ENCODE peak calls at places on chromosome 1, in nine cellular contexts. O is astrocyte of the spinal cord; D is activated effector memory CD4-positive, alpha-beta T cell treated with anti-CD3 and anti-CD28 coated beads, Interleukin-2, amount 50 U/mL, for 16 hours; L is stimulated activated CD8-positive, alpha-beta memory T cell treated with anti-CD3 and anti-CD28 coated beads, Interleukin-15, amount 100 ng/mL, for 4 hours; E is cardiac fibroblast; U is NCI-H2171; H is body of pancreas; G is Caki2; B is neural crest cell. J is an unnamed sample.

GRCh38 chr1:7262611-7263010 is 477.4 kb downstream of the CAMTA1 start:
- DNase-seq in O (no peak), D (no peak), L (no peak), E (no peak), U (peak; percentile 88), H (peak; percentile 60), G (peak; percentile 47), B (no peak), J (no peak)

GRCh38 chr1:84736445-84736844 is 46.2 kb upstream of the SSX2IP start:
- DNase-seq in O (no peak), D (no peak), L (no peak), E (no peak), U (no peak), H (no peak), G (no peak), B (no peak), J (no peak)

GRCh38 chr1:177615251-177615650 is 354.6 kb downstream of the SEC16B start:
- DNase-seq in O (no peak), D (no peak), L (no peak), E (no peak), U (no peak), H (no peak), G (no peak), B (no peak), J (no peak)

GRCh38 chr1:232868793-232869491 is 63.7 kb downstream of the MAP10 start:
- DNase-seq in O (peak; percentile 95), D (no peak), L (no peak), E (peak; percentile 86), U (no peak), H (peak; percentile 17), G (peak; percentile 77), B (no peak), J (no peak)

GRCh38 chr1:85372683-85373446 is 92.1 kb downstream of the DDAH1 start:
- DNase-seq in O (peak; percentile 42), D (no peak), L (no peak), E (peak; percentile 54), U (no peak), H (no peak), G (no peak), B (no peak), J (no peak)

GRCh38 chr1:92084651-92085050 is 4.5 kb downstream of the BTBD8 start:
- DNase-seq in O (no peak), D (no peak), L (no peak), E (no peak), U (no peak), H (no peak), G (no peak), B (no peak), J (no peak)

GRCh38 chr1:115317101-115318012 is 20.7 kb downstream of the NGF start:
- DNase-seq in O (no peak), D (no peak), L (no peak), E (no peak), U (peak; percentile 82), H (peak; percentile 21), G (no peak), B (no peak), J (no peak)

GRCh38 chr1:41639332-41639936 is 155.0 kb upstream of the EDN2 start:
- DNase-seq in O (peak; percentile 75), D (peak; percentile 78), L (no peak), E (peak; percentile 50), U (no peak), H (no peak), G (no peak), B (no peak), J (no peak)

GRCh38 chr1:108815566-108815965 is 41.3 kb downstream of the AKNAD1 start:
- DNase-seq in O (peak; percentile 27), D (no peak), L (no peak), E (peak; percentile 20), U (no peak), H (no peak), G (no peak), B (no peak), J (no peak)

GRCh38 chr1:214417545-214418210 is 133.7 kb downstream of the PTPN14 start:
- DNase-seq in O (no peak), D (no peak), L (no peak), E (no peak), U (no peak), H (no peak), G (no peak), B (no peak), J (no peak)

GRCh38 chr1:197519741-197520334 is 251.8 kb downstream of the CRB1 start:
- DNase-seq in O (peak; percentile 29), D (no peak), L (no peak), E (peak; percentile 42), U (no peak), H (no peak), G (peak; percentile 14), B (no peak), J (no peak)

GRCh38 chr1:170145691-170146676 is at the start of gene NTMT2:
- DNase-seq in O (no peak), D (no peak), L (no peak), E (no peak), U (no peak), H (peak; percentile 5), G (no peak), B (peak; percentile 4), J (no peak)

GRCh38 chr1:65658122-65658521 is 134.6 kb upstream of the PDE4B start:
- DNase-seq in O (peak; percentile 15), D (no peak), L (no peak), E (no peak), U (no peak), H (no peak), G (no peak), B (no peak), J (no peak)

GRCh38 chr1:217106231-217106630 is 383.0 kb upstream of the ESRRG start:
- DNase-seq in O (peak; percentile 22), D (no peak), L (no peak), E (no peak), U (no peak), H (no peak), G (peak; percentile 64), B (no peak), J (no peak)

GRCh38 chr1:160711528-160712311 is at the start of gene CD48:
- DNase-seq in O (no peak), D (peak; percentile 79), L (no peak), E (no peak), U (no peak), H (no peak), G (no peak), B (no peak), J (no peak)

GRCh38 chr1:8348777-8349472 is 31.0 kb downstream of the SLC45A1 start:
- DNase-seq in O (peak; percentile 58), D (peak; percentile 90), L (peak; percentile 18), E (peak; percentile 77), U (peak; percentile 25), H (peak; percentile 75), G (peak; percentile 43), B (peak; percentile 64), J (no peak)

GRCh38 chr1:178645826-178646200 is 79.2 kb upstream of the RALGPS2 start:
- DNase-seq in O (peak; percentile 76), D (no peak), L (no peak), E (no peak), U (no peak), H (no peak), G (no peak), B (no peak), J (no peak)

GRCh38 chr1:18045206-18045605 is 62.4 kb upstream of the IGSF21 start:
- DNase-seq in O (no peak), D (no peak), L (no peak), E (no peak), U (no peak), H (no peak), G (no peak), B (no peak), J (no peak)

GRCh38 chr1:47701741-47702515 is 264.1 kb downstream of the FOXD2 start:
- DNase-seq in O (no peak), D (no peak), L (no peak), E (no peak), U (no peak), H (no peak), G (no peak), B (no peak), J (no peak)

GRCh38 chr1:233389169-233389568 is 61.6 kb downstream of the MAP3K21 start:
- DNase-seq in O (no peak), D (no peak), L (no peak), E (no peak), U (no peak), H (no peak), G (no peak), B (no peak), J (no peak)

GRCh38 chr1:107979088-107979487 is 14.1 kb upstream of the VAV3 start:
- DNase-seq in O (no peak), D (no peak), L (no peak), E (no peak), U (no peak), H (no peak), G (no peak), B (no peak), J (no peak)

GRCh38 chr1:143553627-143554026 is 418.2 kb downstream of the FAM72C start:
- DNase-seq in O (no peak), D (no peak), L (no peak), E (no peak), U (no peak), H (no peak), G (no peak), B (no peak), J (no peak)

GRCh38 chr1:47621977-47622376 is 184.1 kb downstream of the FOXD2 start:
- DNase-seq in O (no peak), D (no peak), L (no peak), E (no peak), U (no peak), H (no peak), G (no peak), B (no peak), J (no peak)

GRCh38 chr1:244010191-244010590 is 40.9 kb upstream of the ZBTB18 start:
- DNase-seq in O (peak; percentile 2), D (peak; percentile 71), L (peak; percentile 7), E (no peak), U (no peak), H (no peak), G (no peak), B (no peak), J (no peak)

GRCh38 chr1:39646232-39647081 is 7.0 kb upstream of the HEYL start:
- DNase-seq in O (peak; percentile 45), D (no peak), L (no peak), E (peak; percentile 73), U (peak; percentile 27), H (peak; percentile 95), G (peak; percentile 3), B (no peak), J (no peak)

GRCh38 chr1:192270398-192270797 is 46.4 kb upstream of the RGS21 start:
- DNase-seq in O (no peak), D (no peak), L (no peak), E (no peak), U (no peak), H (no peak), G (no peak), B (no peak), J (no peak)

GRCh38 chr1:103448560-103448959 is 76.9 kb upstream of the RNPC3 start:
- DNase-seq in O (peak; percentile 71), D (no peak), L (no peak), E (no peak), U (no peak), H (no peak), G (no peak), B (no peak), J (no peak)

GRCh38 chr1:32801096-32801713 is 16.0 kb downstream of the YARS1 start:
- DNase-seq in O (peak; percentile 88), D (peak; percentile 72), L (no peak), E (no peak), U (no peak), H (no peak), G (no peak), B (no peak), J (no peak)

GRCh38 chr1:108704501-108704900 is 8.2 kb upstream of the FNDC7 start:
- DNase-seq in O (peak; percentile 70), D (no peak), L (no peak), E (peak; percentile 72), U (no peak), H (no peak), G (peak; percentile 60), B (no peak), J (no peak)

GRCh38 chr1:53369034-53369750 is 41.3 kb upstream of the LRP8 start:
- DNase-seq in O (no peak), D (peak; percentile 49), L (no peak), E (no peak), U (no peak), H (no peak), G (no peak), B (no peak), J (no peak)

GRCh38 chr1:213684454-213684853 is 303.3 kb upstream of the PROX1 start:
- DNase-seq in O (no peak), D (no peak), L (no peak), E (no peak), U (no peak), H (no peak), G (no peak), B (no peak), J (no peak)

J was measured in cortex of kidney.